ENCODE peak calls at places on chromosomes 4 and X, in ten cellular contexts. D is sigmoid colon, V is progenitor cell of endocrine pancreas, A is astrocyte of the cerebellum, H is cardiac fibroblast, J is PC-9, S is mammary epithelial cell, B is H9, U is IMR-90, C is HL-60. E is an unnamed sample.

GRCh38 chrX:130144509-130144908 is 21.1 kb downstream of the AIFM1 start:
- DNase-seq in H (peak), V (no peak), U (peak), D (no peak), C (no peak), B (no peak), J (no peak), A (no peak), S (peak), E (no peak)

GRCh38 chr4:159117564-159117963 is 14.7 kb downstream of the RAPGEF2 start:
- DNase-seq in J (no peak), V (no peak), D (no peak), A (no peak), U (no peak), C (no peak), S (no peak), B (no peak), H (no peak), E (no peak)

GRCh38 chrX:83829874-83830273 is 31.1 kb upstream of the CYLC1 start:
- DNase-seq in B (no peak), S (no peak), U (no peak), C (no peak), V (no peak), H (no peak), D (no peak), A (no peak), J (no peak), E (no peak)

GRCh38 chr4:44118971-44119680 is 329.5 kb downstream of the KCTD8 start:
- DNase-seq in J (no peak), U (no peak), S (peak), V (no peak), B (no peak), C (no peak), D (no peak), H (no peak), A (no peak), E (no peak)

GRCh38 chr4:46124773-46125172 is 919 bp upstream of the GABRG1 start:
- DNase-seq in U (no peak), D (no peak), S (no peak), V (no peak), B (peak), C (no peak), H (no peak), J (no peak), A (peak), E (no peak)

GRCh38 chr4:1492636-1493539 is 86.6 kb upstream of the NKX1-1 start:
- DNase-seq in H (no peak), D (peak), J (no peak), V (no peak), U (no peak), B (no peak), A (no peak), C (no peak), S (no peak), E (no peak)

GRCh38 chr4:174709531-174709930 is 119.5 kb downstream of the GLRA3 start:
- DNase-seq in C (no peak), H (peak), A (no peak), B (no peak), J (no peak), U (no peak), D (no peak), V (no peak), S (no peak), E (no peak)

GRCh38 chr4:30718889-30719252 is 1.3 kb upstream of the PCDH7 start:
- DNase-seq in S (peak), U (peak), C (no peak), J (no peak), A (no peak), B (no peak), V (no peak), D (no peak), H (peak), E (no peak)

GRCh38 chr4:138226351-138226750 is 15.8 kb downstream of the SLC7A11 start:
- DNase-seq in U (no peak), J (no peak), B (no peak), V (no peak), C (no peak), H (no peak), S (no peak), D (no peak), A (no peak), E (no peak)

GRCh38 chr4:113452868-113453620 is 308.5 kb downstream of the CAMK2D start:
- DNase-seq in U (peak), S (no peak), J (peak), H (peak), A (peak), B (peak), C (no peak), V (no peak), D (no peak), E (no peak)

GRCh38 chrX:14027031-14027430 is 2.7 kb downstream of the GEMIN8 start:
- DNase-seq in C (no peak), H (peak), J (no peak), S (peak), U (peak), D (no peak), B (no peak), A (no peak), V (no peak), E (no peak)

GRCh38 chr4:37685726-37686372 is 327 bp downstream of the RELL1 start:
- DNase-seq in J (no peak), A (no peak), S (no peak), C (no peak), H (peak), D (peak), U (peak), V (no peak), B (no peak), E (no peak)

GRCh38 chr4:142402156-142402555 is 443.9 kb downstream of the INPP4B start:
- DNase-seq in B (no peak), V (no peak), C (no peak), D (no peak), U (no peak), J (no peak), A (no peak), H (no peak), S (no peak), E (no peak)

GRCh38 chr4:39698424-39699009 is 581 bp downstream of the UBE2K start:
- DNase-seq in S (peak), C (no peak), H (peak), D (peak), B (peak), J (peak), A (no peak), U (no peak), V (peak), E (no peak)

GRCh38 chrX:630007-630921 is at the start of gene SHOX:
- DNase-seq in B (peak), S (no peak), J (no peak), A (no peak), U (no peak), C (no peak), V (no peak), H (no peak), D (peak), E (no peak)

GRCh38 chr4:38964942-38965775 is 67.0 kb downstream of the TMEM156 start:
- DNase-seq in A (no peak), C (no peak), B (no peak), S (no peak), H (no peak), U (no peak), D (no peak), J (no peak), V (no peak), E (no peak)

GRCh38 chrX:37349131-37350033 is at the start of gene PRRG1:
- DNase-seq in C (peak), U (peak), S (peak), D (peak), H (peak), J (peak), V (peak), A (peak), B (peak), E (no peak)

GRCh38 chr4:41575207-41575606 is 37.2 kb downstream of the LIMCH1 start:
- DNase-seq in S (no peak), J (no peak), H (no peak), U (no peak), V (no peak), B (no peak), A (no peak), C (no peak), D (no peak), E (no peak)

GRCh38 chr4:7863911-7864681 is 75.6 kb downstream of the AFAP1 start:
- DNase-seq in A (no peak), V (no peak), D (peak), H (no peak), U (peak), C (no peak), B (peak), J (no peak), S (peak), E (no peak)

GRCh38 chrX:150473371-150473770 is 95.0 kb upstream of the MTM1 start:
- DNase-seq in A (no peak), B (no peak), C (no peak), J (no peak), S (no peak), U (no peak), D (no peak), V (no peak), H (no peak), E (no peak)

GRCh38 chrX:94831364-94831763 is 1157.4 kb downstream of the FAM133A start:
- DNase-seq in S (peak), C (no peak), J (no peak), A (no peak), B (no peak), V (no peak), H (peak), U (peak), D (no peak), E (no peak)

GRCh38 chr4:40594261-40595178 is 35.1 kb downstream of the RBM47 start:
- DNase-seq in S (peak), U (peak), H (peak), C (no peak), J (no peak), A (no peak), V (no peak), B (no peak), D (no peak), E (no peak)

GRCh38 chrX:153726286-153727107 is 1.8 kb downstream of the ABCD1 start:
- DNase-seq in S (no peak), H (peak), J (peak), C (peak), V (peak), D (peak), U (peak), B (peak), A (no peak), E (peak)

GRCh38 chrX:42450228-42450627 is 327.7 kb downstream of the PPP1R2C start:
- DNase-seq in V (no peak), C (no peak), H (no peak), J (no peak), B (no peak), U (no peak), S (no peak), D (no peak), A (no peak), E (no peak)

GRCh38 chr4:2062808-2063524 is 3.8 kb downstream of the NAT8L start:
- DNase-seq in H (no peak), J (no peak), S (no peak), C (no peak), V (no peak), U (no peak), A (no peak), D (no peak), B (no peak), E (no peak)

DNA sequence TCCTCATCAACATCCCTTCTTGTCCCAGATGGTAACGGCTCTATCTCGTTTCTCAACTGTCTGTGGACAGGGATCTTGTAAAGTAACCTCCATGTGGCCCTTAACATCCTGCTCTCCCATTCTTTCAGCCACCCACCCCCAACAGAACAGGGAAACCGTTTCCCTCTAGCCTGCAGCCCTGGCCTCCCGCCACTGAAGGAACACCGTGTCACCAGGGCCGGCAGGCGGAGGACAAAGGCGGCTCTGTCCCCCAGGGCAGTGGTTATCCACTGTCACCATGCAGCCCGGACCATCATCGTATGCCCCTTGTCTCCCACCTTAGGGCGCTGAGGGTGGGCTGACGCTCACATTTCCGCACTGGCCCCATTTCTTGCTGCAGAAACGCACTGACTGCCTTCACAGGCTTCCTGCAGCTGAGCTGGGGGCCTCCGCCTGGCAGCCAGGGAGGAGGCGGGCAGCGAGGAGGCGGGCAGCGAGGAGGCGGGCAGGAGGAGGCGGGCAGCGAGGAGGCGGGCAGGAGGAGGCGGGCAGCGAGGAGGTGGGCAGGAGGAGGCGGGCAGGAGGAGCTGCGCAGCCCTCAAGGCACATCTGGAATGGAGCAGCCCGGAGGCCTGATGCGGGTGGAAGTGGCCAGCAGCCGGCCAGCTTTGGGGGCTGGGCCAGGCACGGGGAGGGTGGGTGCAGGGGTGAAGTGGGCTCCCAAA is 20.8 kb upstream of the KIAA0232 start:
- DNase-seq in V (no peak), U (no peak), H (no peak), C (no peak), B (no peak), S (no peak), D (no peak), J (no peak), A (no peak), E (no peak)
- TF ChIP-seq CTCF in V (no peak), U (no peak), H (no peak), C (no peak), B (no peak), S (no peak), D (no peak), J (no peak), A (no peak), E (no peak)

GRCh38 chrX:155086202-155086840 is 15.0 kb downstream of the BRCC3 start:
- DNase-seq in S (no peak), C (no peak), A (peak), D (no peak), H (peak), J (peak), B (peak), V (no peak), U (peak), E (no peak)
- TF ChIP-seq CTCF in S (peak), C (no peak), A (peak), D (peak), H (peak), J (peak), B (peak), V (peak), U (peak), E (no peak)

DNA sequence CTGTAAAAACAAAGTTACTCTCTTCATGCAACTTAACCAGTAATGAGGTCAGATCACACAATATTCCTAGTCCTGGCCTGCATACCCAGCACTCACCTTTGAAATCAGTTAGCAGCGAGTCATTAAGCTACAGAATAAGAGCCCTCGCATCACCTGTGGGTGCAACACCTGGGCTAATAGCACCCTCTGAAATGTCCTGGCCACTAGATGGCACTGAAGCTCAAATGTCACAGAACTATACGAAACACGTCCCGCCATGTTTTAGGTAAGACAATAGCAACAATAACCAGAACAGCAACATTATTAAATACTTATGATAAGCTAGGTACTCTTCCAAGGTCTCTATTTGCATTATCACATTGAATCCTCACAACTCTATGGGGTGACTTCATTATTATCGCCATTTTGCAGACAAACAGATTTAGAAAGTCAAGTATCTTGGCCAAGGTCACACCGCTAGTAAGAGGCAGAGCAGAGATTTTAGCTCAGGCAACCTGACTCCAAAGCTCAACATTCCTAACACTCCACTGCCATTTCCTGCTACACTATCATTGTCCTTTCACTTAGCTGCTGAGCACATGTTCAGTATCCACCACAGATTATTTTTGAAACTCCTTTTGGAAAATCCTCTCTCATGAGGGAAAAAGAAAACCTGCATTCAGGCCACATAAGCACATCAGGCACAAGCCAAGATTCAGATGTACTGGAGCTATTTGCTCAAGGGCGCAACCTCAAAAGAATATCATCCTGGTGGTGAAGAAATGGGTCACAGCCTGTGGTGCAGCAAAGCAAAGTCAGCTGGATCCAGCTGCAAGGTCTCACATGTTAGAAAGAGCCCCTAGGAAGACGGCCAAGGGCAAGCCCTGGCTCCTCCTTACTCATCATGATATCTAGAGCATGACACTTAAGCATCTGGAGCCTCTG is 59.5 kb upstream of the KDR start:
- DNase-seq in S (no peak), C (no peak), H (peak), B (peak), D (no peak), A (no peak), J (peak), U (peak), V (no peak), E (no peak)
- TF ChIP-seq CTCF in S (peak), C (no peak), H (peak), B (peak), D (no peak), A (peak), J (peak), U (no peak), V (peak), E (no peak)

GRCh38 chr4:161642708-161643107 is 521.1 kb downstream of the FSTL5 start:
- DNase-seq in H (peak), B (no peak), J (no peak), V (no peak), U (no peak), A (no peak), C (no peak), S (no peak), D (no peak), E (no peak)
- TF ChIP-seq CTCF in H (no peak), B (no peak), J (no peak), V (no peak), U (no peak), A (no peak), C (no peak), S (peak), D (no peak), E (no peak)

GRCh38 chr4:153347117-153347516 is 2.6 kb downstream of the MND1 start:
- DNase-seq in A (no peak), B (no peak), J (no peak), C (no peak), H (no peak), U (no peak), D (no peak), V (no peak), S (no peak), E (no peak)

GRCh38 chr4:153348006-153348405 is 3.5 kb downstream of the MND1 start:
- DNase-seq in J (no peak), B (no peak), D (no peak), C (no peak), S (no peak), A (no peak), V (no peak), U (peak), H (no peak), E (no peak)

GRCh38 chr4:153346031-153346430 is 1.5 kb downstream of the MND1 start:
- DNase-seq in A (no peak), B (no peak), C (no peak), S (no peak), H (no peak), U (no peak), D (no peak), J (no peak), V (no peak), E (no peak)

GRCh38 chr4:153345011-153345981 is 808 bp downstream of the MND1 start:
- DNase-seq in B (peak), D (peak), C (peak), S (peak), J (peak), U (peak), A (no peak), H (peak), V (no peak), E (peak)

GRCh38 chr4:153346563-153346962 is 2.1 kb downstream of the MND1 start:
- DNase-seq in S (no peak), U (peak), C (no peak), B (no peak), D (no peak), A (no peak), H (peak), J (no peak), V (no peak), E (no peak)
- TF ChIP-seq CTCF in S (no peak), U (peak), C (no peak), B (peak), D (no peak), A (peak), H (no peak), J (no peak), V (no peak), E (no peak)

GRCh38 chr4:77201343-77201742 is 44.3 kb downstream of the CCNG2 start:
- DNase-seq in C (no peak), H (no peak), S (peak), B (no peak), U (peak), J (no peak), V (no peak), D (no peak), A (no peak), E (no peak)
- TF ChIP-seq CTCF in C (no peak), H (no peak), S (no peak), B (no peak), U (no peak), J (no peak), V (no peak), D (no peak), A (no peak), E (no peak)